ENCODE peak calls at places on chromosomes 12 and 14, in six cellular contexts. H, T, W, Y, L and A are unnamed samples.

GRCh38 chr12:110733089-110733715 is 9.5 kb downstream of the PPP1CC start:
- DNase-seq in H (peak; percentile 23), T (no peak), W (no peak), Y (no peak), L (peak; percentile 73), A (no peak)

GRCh38 chr12:46258129-46258528 is 10.7 kb downstream of the SLC38A1 start:
- DNase-seq in H (no peak), T (no peak), W (no peak), Y (no peak), L (no peak), A (no peak)

GRCh38 chr14:68819260-68819691 is 26.4 kb upstream of the ZFP36L1 start:
- DNase-seq in H (peak; percentile 80), T (peak; percentile 39), W (peak; percentile 31), Y (peak; percentile 18), L (peak; percentile 60), A (no peak)

GRCh38 chr14:72075649-72076334 is 143.6 kb downstream of the RGS6 start:
- DNase-seq in H (no peak), T (peak; percentile 77), W (no peak), Y (no peak), L (no peak), A (no peak)

GRCh38 chr12:5227722-5228274 is 184.1 kb downstream of the KCNA5 start:
- DNase-seq in H (no peak), T (no peak), W (no peak), Y (no peak), L (no peak), A (no peak)

GRCh38 chr12:94596596-94596995 is 53.8 kb downstream of the TMCC3 start:
- DNase-seq in H (no peak), T (no peak), W (no peak), Y (no peak), L (no peak), A (no peak)

GRCh38 chr14:35747379-35747778 is 61.7 kb downstream of the RALGAPA1 start:
- DNase-seq in H (no peak), T (no peak), W (no peak), Y (no peak), L (no peak), A (no peak)

GRCh38 chr14:22547309-22547947 is 41.6 kb downstream of the DAD1 start:
- DNase-seq in H (no peak), T (no peak), W (no peak), Y (no peak), L (no peak), A (no peak)

GRCh38 chr14:68797180-68797670 is 4.4 kb upstream of the ZFP36L1 start:
- DNase-seq in H (no peak), T (peak; percentile 45), W (no peak), Y (no peak), L (no peak), A (no peak)

GRCh38 chr14:49768301-49769121 is 558 bp downstream of the KLHDC2 start:
- DNase-seq in H (peak; percentile 54), T (peak; percentile 70), W (peak; percentile 71), Y (peak; percentile 72), L (peak; percentile 68), A (no peak)

GRCh38 chr12:69442894-69443293 is 27.3 kb upstream of the FRS2 start:
- DNase-seq in H (peak; percentile 72), T (no peak), W (no peak), Y (no peak), L (peak; percentile 18), A (no peak)

GRCh38 chr12:89976866-89977265 is 268.2 kb upstream of the ATP2B1 start:
- DNase-seq in H (no peak), T (no peak), W (no peak), Y (no peak), L (no peak), A (no peak)

GRCh38 chr12:104591272-104591940 is 134.7 kb downstream of the CHST11 start:
- DNase-seq in H (no peak), T (no peak), W (no peak), Y (no peak), L (no peak), A (no peak)
- TF ChIP-seq CTCF in H (no peak), T (no peak), W (no peak), Y (no peak), L (no peak), A (no peak)

DNA sequence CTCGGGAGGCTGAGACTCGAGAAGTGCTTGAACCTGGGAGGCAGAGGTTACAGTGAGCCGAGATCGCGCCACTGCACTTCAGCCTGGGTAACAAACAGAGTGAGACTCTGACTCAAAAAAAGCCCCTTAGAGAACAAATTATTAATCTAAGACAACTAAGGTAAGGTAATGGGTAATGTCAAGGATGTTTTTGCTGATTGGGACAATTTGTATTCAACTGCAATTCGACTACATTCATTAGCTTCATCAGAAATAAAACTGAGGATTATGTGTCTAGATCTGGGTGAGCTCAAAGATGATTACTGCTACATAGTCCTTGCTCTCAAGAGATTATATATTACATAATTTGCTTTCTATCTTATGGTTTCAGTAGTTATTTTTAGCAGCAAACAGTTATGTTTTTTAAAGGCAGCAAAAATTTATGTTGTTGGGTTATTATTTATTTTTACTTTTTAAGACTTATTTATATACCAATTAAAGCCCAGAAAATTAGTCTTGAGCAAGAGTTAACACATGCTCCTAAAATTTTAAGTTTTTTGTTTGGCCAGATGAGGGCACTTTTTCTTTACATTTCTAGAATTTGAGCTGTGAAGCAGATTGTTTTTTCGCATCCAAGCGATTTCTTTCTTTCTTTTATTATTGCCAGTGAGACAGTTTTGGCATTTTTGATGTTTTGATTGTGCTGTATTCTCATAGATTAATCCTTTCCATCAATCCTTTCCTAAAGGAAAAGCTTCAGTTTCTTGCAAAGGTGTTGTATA is 52.3 kb downstream of the PLEKHA5 start:
- DNase-seq in H (peak; percentile 47), T (no peak), W (no peak), Y (no peak), L (peak; percentile 50), A (no peak)
- TF ChIP-seq CTCF in H (peak; percentile 10), T (peak; percentile 12), W (no peak), Y (no peak), L (no peak), A (peak; percentile 27)

GRCh38 chr14:45810152-45810872 is 557.3 kb upstream of the MIS18BP1 start:
- DNase-seq in H (no peak), T (peak; percentile 31), W (no peak), Y (peak; percentile 22), L (peak; percentile 1), A (no peak)
- TF ChIP-seq CTCF in H (no peak), T (peak; percentile 52), W (no peak), Y (no peak), L (no peak), A (no peak)

GRCh38 chr12:82687020-82687951 is 580 bp downstream of the TMTC2 start:
- DNase-seq in H (peak; percentile 28), T (peak; percentile 72), W (peak; percentile 63), Y (peak; percentile 73), L (peak; percentile 52), A (no peak)

GRCh38 chr12:82686223-82687019 is at the start of gene TMTC2:
- DNase-seq in H (peak; percentile 94), T (peak; percentile 93), W (peak; percentile 94), Y (peak; percentile 97), L (peak; percentile 96), A (peak; percentile 57)

GRCh38 chr12:82688619-82689018 is 1.9 kb downstream of the TMTC2 start:
- DNase-seq in H (no peak), T (peak; percentile 15), W (no peak), Y (no peak), L (no peak), A (no peak)

GRCh38 chr12:82685721-82686222 is 934 bp upstream of the TMTC2 start:
- DNase-seq in H (peak; percentile 94), T (peak; percentile 97), W (peak; percentile 97), Y (peak; percentile 75), L (peak; percentile 98), A (peak; percentile 25)

GRCh38 chr12:82688035-82688501 is 1.4 kb downstream of the TMTC2 start:
- DNase-seq in H (peak; percentile 20), T (peak; percentile 38), W (no peak), Y (peak; percentile 27), L (peak; percentile 36), A (no peak)
- TF ChIP-seq CTCF in H (peak; percentile 22), T (peak; percentile 34), W (no peak), Y (no peak), L (peak; percentile 41), A (no peak)

DNA sequence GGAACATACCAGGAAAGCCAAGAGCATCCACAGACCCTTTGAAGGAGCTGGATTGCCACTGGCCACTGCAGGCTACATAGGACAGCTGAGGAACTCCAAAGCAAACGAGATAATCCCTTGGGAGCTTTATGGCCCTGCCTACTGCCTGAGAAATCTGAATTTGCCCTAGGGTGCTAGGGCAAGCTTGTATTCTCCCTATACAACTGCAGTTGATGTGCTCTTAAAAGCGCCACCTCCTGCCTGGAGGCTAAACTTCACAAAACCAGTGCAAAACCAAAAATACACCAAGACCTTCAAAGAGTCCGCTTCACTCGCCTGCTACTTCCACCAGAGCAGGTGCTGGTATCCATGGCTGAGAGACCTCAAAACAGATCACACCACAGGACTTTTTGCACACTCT is 99.6 kb upstream of the KRR1 start:
- DNase-seq in H (no peak), T (no peak), W (no peak), Y (no peak), L (no peak), A (no peak)
- TF ChIP-seq CTCF in H (no peak), T (no peak), W (no peak), Y (no peak), L (peak; percentile 1), A (no peak)

GRCh38 chr12:19779393-19780056 is 340.2 kb downstream of the AEBP2 start:
- DNase-seq in H (peak; percentile 48), T (peak; percentile 64), W (no peak), Y (no peak), L (peak; percentile 28), A (no peak)
- TF ChIP-seq CTCF in H (peak; percentile 18), T (no peak), W (no peak), Y (no peak), L (peak; percentile 10), A (no peak)

DNA sequence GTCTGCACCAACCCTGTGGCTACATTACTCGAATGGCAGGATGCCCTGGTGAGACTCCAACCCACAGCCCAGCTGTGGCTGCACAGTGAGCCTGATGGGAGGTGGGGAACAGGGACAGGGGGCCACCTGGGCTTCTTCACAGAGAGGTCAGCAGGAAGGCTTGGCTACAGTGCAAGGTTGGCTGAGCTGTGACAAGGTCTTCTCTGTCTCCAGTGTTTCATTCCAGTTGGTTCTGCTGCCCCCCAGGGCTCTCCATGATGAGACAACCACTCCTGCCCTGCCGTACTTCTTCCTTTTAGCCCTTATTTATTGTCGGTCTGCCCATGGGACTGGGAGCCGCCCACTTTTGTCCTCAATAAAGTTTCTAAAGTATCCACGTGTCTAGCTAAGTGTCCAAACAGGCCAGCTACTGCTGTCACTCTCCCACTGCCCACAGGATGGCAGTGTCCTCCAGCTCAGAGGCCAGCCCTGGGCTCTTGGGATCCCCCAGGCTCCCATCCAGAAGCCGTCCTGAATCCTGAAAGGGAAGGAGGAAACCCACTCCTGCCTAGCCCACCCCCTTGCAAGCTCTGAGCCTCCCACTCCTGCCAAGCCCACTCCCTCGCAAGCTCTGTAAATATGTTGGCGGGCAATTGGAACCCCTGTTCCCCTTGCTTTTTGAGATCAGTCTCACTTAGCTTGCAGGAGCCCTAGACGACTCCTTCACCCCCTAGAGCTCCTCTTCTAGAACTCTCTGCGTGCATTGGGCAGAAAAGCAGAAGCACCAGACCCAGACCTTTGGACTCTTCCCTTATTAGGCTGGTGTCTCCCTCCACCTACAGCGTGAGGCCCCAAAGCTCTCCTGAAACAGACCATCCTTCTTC is 5.4 kb downstream of the C1QL4 start:
- DNase-seq in H (peak; percentile 82), T (peak; percentile 85), W (peak; percentile 78), Y (peak; percentile 66), L (peak; percentile 90), A (peak; percentile 78)
- TF ChIP-seq CTCF in H (peak; percentile 93), T (peak; percentile 80), W (peak; percentile 75), Y (peak; percentile 66), L (peak; percentile 92), A (peak; percentile 68)